ENCODE peak calls at places on chromosomes 3 and 15, in five cellular contexts. Q is sigmoid colon, U is HCT116, K is endothelial cell of umbilical vein, P is GM12878. Y is an unnamed sample. For H3K4me1, the result is how much of the 10 kb centered on the place peaks cover.

GRCh38 chr3:170978335-170978745 is 48.2 kb downstream of the SLC2A2 start:
- DNase-seq in P (no peak), U (no peak), K (no peak), Q (no peak), Y (no peak)

GRCh38 chr15:68619303-68619698 is 40.5 kb downstream of the CORO2B start:
- DNase-seq in P (no peak), K (no peak), U (no peak), Q (no peak), Y (no peak)

GRCh38 chr3:69249001-69249400 is 126.6 kb upstream of the LMOD3 start:
- DNase-seq in Q (no peak), P (no peak), K (no peak), U (no peak), Y (no peak)

GRCh38 chr3:116140100-116140689 is 305.1 kb downstream of the LSAMP start:
- DNase-seq in K (peak), P (no peak), U (peak), Q (no peak), Y (no peak)

GRCh38 chr15:73746288-73746687 is 6.9 kb downstream of the INSYN1 start:
- DNase-seq in Q (no peak), K (no peak), U (no peak), P (no peak), Y (no peak)

GRCh38 chr15:42348083-42348482 is 11.2 kb upstream of the CAPN3 start:
- DNase-seq in K (no peak), P (no peak), Q (no peak), U (no peak), Y (no peak)

GRCh38 chr3:173793963-173794362 is 396.4 kb downstream of the NLGN1 start:
- DNase-seq in P (no peak), Q (no peak), U (no peak), K (no peak), Y (no peak)

GRCh38 chr15:39118510-39118909 is 462.4 kb upstream of the THBS1 start:
- DNase-seq in U (no peak), K (peak), P (no peak), Q (no peak), Y (no peak)

GRCh38 chr3:115627180-115628074 is 4.1 kb downstream of the GAP43 start:
- DNase-seq in P (no peak), Q (no peak), K (no peak), U (no peak), Y (no peak)

GRCh38 chr3:138673641-138674040 is 65.1 kb downstream of the FAIM start:
- DNase-seq in Q (no peak), P (no peak), U (no peak), K (peak), Y (no peak)

GRCh38 chr15:49604625-49605409 is 15.8 kb downstream of the FAM227B start:
- DNase-seq in Q (no peak), P (no peak), K (no peak), U (no peak), Y (no peak)

GRCh38 chr3:27643355-27643754 is 78.8 kb downstream of the EOMES start:
- DNase-seq in Q (no peak), K (no peak), U (no peak), P (no peak), Y (no peak)

GRCh38 chr15:93862791-93863190 is 368.6 kb upstream of the MCTP2 start:
- DNase-seq in U (no peak), P (no peak), K (no peak), Q (peak), Y (no peak)

GRCh38 chr3:127226946-127227842 is 34.3 kb downstream of the PRR23E start:
- DNase-seq in P (no peak), Q (no peak), U (peak), K (no peak), Y (peak)

GRCh38 chr3:182738583-182739514 is 54.5 kb upstream of the ATP11B start:
- DNase-seq in Q (no peak), U (peak), K (no peak), P (no peak), Y (no peak)

GRCh38 chr3:19961960-19962359 is 15.1 kb downstream of the RAB5A start:
- DNase-seq in K (no peak), U (no peak), P (no peak), Q (no peak), Y (no peak)

GRCh38 chr3:114650808-114651207 is 357.0 kb downstream of the TIGIT start:
- DNase-seq in K (peak), Q (no peak), P (no peak), U (peak), Y (no peak)

GRCh38 chr15:57086857-57087427 is 168.5 kb downstream of the TCF12 start:
- DNase-seq in Q (no peak), U (no peak), K (no peak), P (no peak), Y (no peak)

GRCh38 chr15:66172339-66172980 is 81.1 kb downstream of the MEGF11 start:
- DNase-seq in Q (no peak), U (no peak), K (no peak), P (no peak), Y (no peak)

GRCh38 chr3:18369561-18370185 is 55.5 kb downstream of the SATB1 start:
- DNase-seq in P (no peak), Q (no peak), K (no peak), U (no peak), Y (no peak)

GRCh38 chr3:5699811-5700210 is 512.3 kb downstream of the EDEM1 start:
- DNase-seq in Q (no peak), U (peak), P (no peak), K (no peak), Y (no peak)

GRCh38 chr3:188153498-188153948 is 434 bp upstream of the LPP start:
- DNase-seq in P (no peak), K (peak), Q (peak), U (peak), Y (peak)

GRCh38 chr3:177973241-177973840 is 562.9 kb upstream of the KCNMB2 start:
- DNase-seq in P (no peak), K (no peak), Q (no peak), U (no peak), Y (no peak)

GRCh38 chr3:122688996-122689395 is 8.4 kb downstream of the PARP14 start:
- DNase-seq in K (no peak), U (no peak), Q (no peak), P (no peak), Y (no peak)

GRCh38 chr3:128919988-128920387 is 40.6 kb downstream of the ACAD9 start:
- DNase-seq in P (no peak), U (no peak), Q (no peak), K (no peak), Y (no peak)

GRCh38 chr3:38755130-38755529 is 60.9 kb downstream of the SCN10A start:
- DNase-seq in P (no peak), K (no peak), U (no peak), Q (no peak), Y (peak)

GRCh38 chr3:125556314-125556713 is 36.3 kb upstream of the SNX4 start:
- DNase-seq in U (no peak), K (no peak), P (no peak), Q (no peak), Y (no peak)

DNA sequence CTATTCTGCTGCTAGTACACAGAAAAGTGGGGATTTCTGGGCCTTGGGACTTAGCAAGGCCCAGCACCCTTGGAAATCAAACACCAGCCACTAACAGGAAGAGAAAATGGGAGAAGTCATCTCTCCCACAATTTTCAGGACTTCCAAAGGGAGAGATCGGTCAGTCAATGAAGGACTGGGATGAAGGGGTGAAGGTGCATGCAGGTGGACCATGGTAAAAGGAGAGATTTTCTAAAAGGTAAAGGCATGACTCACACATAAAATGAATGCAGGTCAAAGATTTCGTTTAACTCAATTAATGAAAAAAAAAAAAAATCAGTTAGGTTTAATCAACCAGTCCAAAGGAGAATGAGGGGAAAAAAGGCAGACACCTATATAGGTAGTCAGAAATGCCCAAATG is 176.4 kb upstream of the PROK2 start:
- DNase-seq in K (no peak), U (no peak), Q (no peak), P (no peak), Y (no peak)
- H3K4me1 ChIP-seq in K (under half), U (under half), Q (under half), P (under half), Y (under half)

GRCh38 chr3:64327039-64327804 is 102.0 kb upstream of the PRICKLE2 start:
- DNase-seq in U (no peak), Q (peak), P (no peak), K (no peak), Y (peak)
- TF ChIP-seq POLR2AphosphoS5 in U (no peak), Q (peak), P (no peak), K (no peak), Y (peak)

DNA sequence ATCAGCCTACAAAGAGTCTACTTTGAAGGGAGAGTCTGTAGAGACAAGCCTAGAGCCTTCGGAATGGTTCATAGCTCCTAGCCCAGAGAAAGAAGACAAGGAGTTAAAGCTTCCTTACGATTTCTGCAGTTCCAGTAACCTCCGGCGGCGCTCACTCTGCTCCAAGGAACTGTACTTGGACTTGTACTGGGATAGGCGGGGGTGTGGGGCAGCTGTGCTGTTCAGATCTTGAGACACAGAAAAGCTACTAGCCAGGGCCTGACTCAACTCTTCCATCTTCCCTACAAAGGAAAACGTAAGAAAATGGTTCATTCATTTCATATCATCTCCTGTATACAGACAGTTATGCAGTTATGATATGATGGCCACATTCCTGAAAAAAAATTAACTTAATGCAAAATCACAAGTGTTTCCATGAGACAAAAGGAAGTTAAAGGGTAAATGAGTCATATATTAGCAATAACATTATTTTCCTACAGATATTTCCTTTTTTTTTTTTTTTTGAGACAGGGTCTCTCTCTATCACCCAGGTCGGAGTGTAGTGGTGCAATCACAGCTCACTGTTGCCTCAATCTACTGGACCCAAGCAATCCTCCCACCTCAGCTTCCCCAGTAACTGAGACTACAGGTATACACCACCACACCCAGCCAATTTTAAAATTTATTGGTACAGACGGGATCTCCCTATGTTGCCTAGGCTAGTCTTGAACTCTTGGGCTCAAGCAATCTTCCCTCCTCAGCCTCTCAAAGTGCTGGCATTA is 4.6 kb downstream of the SNUPN start:
- DNase-seq in K (peak), U (no peak), P (no peak), Q (peak), Y (peak)
- TF ChIP-seq CTCF in K (peak), U (no peak), P (no peak), Q (peak), Y (peak)

GRCh38 chr3:133492159-133492860 is 81.2 kb upstream of the CDV3 start:
- DNase-seq in P (no peak), Q (no peak), U (no peak), K (no peak), Y (peak)
- H3K4me1 ChIP-seq in P (under half), Q (under half), U (under half), K (under half), Y (under half)

DNA sequence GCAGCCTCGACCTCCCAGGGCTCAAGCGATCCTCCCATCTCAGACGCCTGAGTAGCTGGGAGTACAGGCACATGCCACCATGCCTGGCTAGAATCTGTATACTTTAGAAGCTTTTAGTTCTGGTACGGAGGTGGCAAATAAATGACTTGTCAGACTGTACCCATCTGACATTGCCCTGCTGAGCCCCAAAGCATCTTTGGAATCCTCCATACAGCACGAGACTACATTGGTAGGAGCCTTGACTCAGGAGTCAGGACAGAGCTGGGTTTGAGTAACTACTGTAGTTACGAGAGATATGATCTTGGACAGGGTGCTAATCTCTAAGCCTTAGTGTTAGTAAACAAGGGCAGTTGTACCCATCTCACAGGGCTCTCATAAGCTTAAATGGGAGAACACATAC is 67.8 kb upstream of the NPHP3 start:
- DNase-seq in K (no peak), Q (no peak), U (no peak), P (no peak), Y (no peak)
- TF ChIP-seq POLR2AphosphoS5 in K (no peak), Q (no peak), U (no peak), P (no peak), Y (peak)

DNA sequence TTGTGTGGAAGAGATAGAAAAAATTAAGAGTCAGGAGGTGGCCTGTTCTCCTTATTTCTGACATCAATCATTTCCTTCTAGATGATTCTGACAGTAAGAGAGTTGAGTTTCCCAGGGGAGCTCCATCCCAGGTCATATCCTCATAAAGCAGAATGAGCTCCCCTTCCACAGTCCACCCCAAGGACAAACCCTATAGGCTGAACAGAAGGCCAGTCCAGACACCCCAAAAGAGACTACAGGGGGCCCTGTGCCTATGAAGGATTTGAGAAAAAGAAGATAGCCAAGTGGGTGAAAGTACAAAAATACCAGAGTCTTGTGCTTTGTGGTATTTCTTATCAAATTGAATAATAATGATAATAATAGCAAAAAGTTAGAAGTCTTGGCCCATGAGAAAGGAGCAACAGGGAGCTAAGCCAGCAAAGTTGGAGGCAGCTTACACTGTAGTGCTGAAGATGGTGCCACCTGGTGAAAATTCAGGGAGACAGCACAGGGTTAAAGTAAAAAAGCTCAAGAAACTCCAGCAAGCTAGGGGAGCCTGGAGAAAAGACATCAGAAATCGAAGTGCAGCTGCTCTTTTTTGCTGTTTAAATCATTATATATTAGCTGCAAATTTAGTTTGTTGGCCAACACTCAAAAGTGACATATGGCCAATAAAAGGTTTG is 35.9 kb upstream of the SLC24A5 start:
- DNase-seq in P (no peak), K (peak), Q (no peak), U (no peak), Y (no peak)
- TF ChIP-seq CTCF in P (peak), K (peak), Q (no peak), U (no peak), Y (no peak)

Y was measured in esophagus muscularis mucosa.